ENCODE peak calls at places on chromosomes 5 and 9, in six cellular contexts. One of them, this sample, is unnamed.

GRCh38 chr5:65916636-65917035 is 9.7 kb upstream of the ERBIN start:
- DNase-seq in transverse colon: no peak
- DNase-seq in HCT116: no peak
- DNase-seq in stomach: no peak
- DNase-seq in HepG2: no peak
- DNase-seq in GM12878: no peak
- DNase-seq in this sample: no peak

GRCh38 chr9:88291853-88292252 is 96.4 kb upstream of the SPIN1 start:
- DNase-seq in transverse colon: no peak
- DNase-seq in HCT116: no peak
- DNase-seq in stomach: no peak
- DNase-seq in HepG2: no peak
- DNase-seq in GM12878: no peak
- DNase-seq in this sample: no peak

GRCh38 chr9:115204827-115205506 is 87.0 kb upstream of the TNC start:
- DNase-seq in transverse colon: no peak
- DNase-seq in HCT116: no peak
- DNase-seq in stomach: no peak
- DNase-seq in HepG2: no peak
- DNase-seq in GM12878: no peak
- DNase-seq in this sample: no peak

GRCh38 chr5:10564838-10565784 is 1.2 kb downstream of the ANKRD33B start:
- DNase-seq in transverse colon: no peak
- DNase-seq in HCT116: no peak
- DNase-seq in stomach: no peak
- DNase-seq in HepG2: no peak
- DNase-seq in GM12878: no peak
- DNase-seq in this sample: no peak

GRCh38 chr9:110072597-110073355 is 135.2 kb downstream of the C9orf152 start:
- DNase-seq in transverse colon: no peak
- DNase-seq in HCT116: no peak
- DNase-seq in stomach: no peak
- DNase-seq in HepG2: no peak
- DNase-seq in GM12878: no peak
- DNase-seq in this sample: no peak

GRCh38 chr5:178416919-178417318 is 173.3 kb downstream of the COL23A1 start:
- DNase-seq in transverse colon: no peak
- DNase-seq in HCT116: no peak
- DNase-seq in stomach: no peak
- DNase-seq in HepG2: no peak
- DNase-seq in GM12878: no peak
- DNase-seq in this sample: no peak

GRCh38 chr5:88923623-88924619 is 40.9 kb upstream of the MEF2C start:
- DNase-seq in transverse colon: no peak
- DNase-seq in HCT116: no peak
- DNase-seq in stomach: no peak
- DNase-seq in HepG2: no peak
- DNase-seq in GM12878: no peak
- DNase-seq in this sample: no peak

GRCh38 chr5:120682851-120683250 is 218.8 kb downstream of the PRR16 start:
- DNase-seq in transverse colon: no peak
- DNase-seq in HCT116: no peak
- DNase-seq in stomach: no peak
- DNase-seq in HepG2: no peak
- DNase-seq in GM12878: no peak
- DNase-seq in this sample: no peak

GRCh38 chr5:34751807-34752736 is 86.9 kb upstream of the TTC23L start:
- DNase-seq in transverse colon: peak; percentile 21
- DNase-seq in HCT116: no peak
- DNase-seq in stomach: no peak
- DNase-seq in HepG2: no peak
- DNase-seq in GM12878: no peak
- DNase-seq in this sample: no peak

GRCh38 chr5:34743878-34744277 is 87.8 kb downstream of the RAI14 start:
- DNase-seq in transverse colon: no peak
- DNase-seq in HCT116: no peak
- DNase-seq in stomach: no peak
- DNase-seq in HepG2: no peak
- DNase-seq in GM12878: no peak
- DNase-seq in this sample: no peak

GRCh38 chr5:34748431-34748830 is 90.5 kb upstream of the TTC23L start:
- DNase-seq in transverse colon: no peak
- DNase-seq in HCT116: no peak
- DNase-seq in stomach: no peak
- DNase-seq in HepG2: no peak
- DNase-seq in GM12878: no peak
- DNase-seq in this sample: no peak

DNA sequence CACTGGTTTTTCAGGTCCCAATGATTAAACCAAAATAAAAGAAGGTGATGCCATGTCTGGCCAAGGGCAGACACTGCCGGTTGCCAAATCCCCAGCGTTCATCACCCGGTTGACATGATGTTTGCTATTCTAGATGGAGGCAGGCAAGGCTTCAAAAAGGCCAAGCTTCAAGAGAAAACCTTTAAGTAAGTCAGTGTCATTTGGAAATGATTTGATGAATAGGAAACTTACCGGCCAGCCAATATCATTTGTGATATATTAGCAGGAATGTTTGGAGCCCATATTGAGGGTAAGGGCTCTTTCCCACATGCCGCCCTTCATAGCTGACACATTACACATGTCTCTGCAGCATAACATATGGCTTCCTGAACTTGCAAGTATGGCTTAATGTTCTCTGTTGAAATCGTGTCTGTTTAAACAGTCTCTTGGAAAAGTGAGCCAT is 89.5 kb upstream of the TTC23L start:
- DNase-seq in transverse colon: no peak
- DNase-seq in HCT116: no peak
- DNase-seq in stomach: no peak
- DNase-seq in HepG2: no peak
- DNase-seq in GM12878: no peak
- DNase-seq in this sample: no peak
- TF ChIP-seq POLR2AphosphoS5 in transverse colon: no peak
- TF ChIP-seq POLR2AphosphoS5 in HCT116: no peak
- TF ChIP-seq POLR2AphosphoS5 in stomach: no peak
- TF ChIP-seq POLR2AphosphoS5 in HepG2: no peak
- TF ChIP-seq POLR2AphosphoS5 in GM12878: no peak
- TF ChIP-seq POLR2AphosphoS5 in this sample: no peak

DNA sequence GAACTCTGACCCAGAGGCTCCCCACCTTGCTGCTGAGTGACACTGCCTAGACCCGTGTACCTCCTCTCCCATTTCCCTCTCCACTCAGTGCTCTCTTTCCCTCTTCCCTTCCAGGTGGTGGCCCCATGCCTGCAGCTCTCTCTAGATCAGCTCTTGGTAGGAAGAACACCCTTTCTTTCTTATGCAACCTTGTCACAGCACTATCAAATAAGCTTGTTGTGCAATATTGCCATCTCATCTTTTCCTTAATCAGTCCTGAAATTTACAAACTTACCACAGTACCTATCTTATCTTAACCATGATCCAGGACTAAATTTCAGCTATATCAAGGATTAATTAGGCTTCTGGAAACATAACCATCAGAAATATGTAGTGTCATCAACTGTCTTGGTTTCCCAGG is 88.6 kb downstream of the ZFAND5 start:
- DNase-seq in transverse colon: no peak
- DNase-seq in HCT116: no peak
- DNase-seq in stomach: no peak
- DNase-seq in HepG2: no peak
- DNase-seq in GM12878: no peak
- DNase-seq in this sample: no peak
- TF ChIP-seq POLR2A in transverse colon: no peak
- TF ChIP-seq POLR2A in HCT116: no peak
- TF ChIP-seq POLR2A in stomach: no peak
- TF ChIP-seq POLR2A in HepG2: no peak
- TF ChIP-seq POLR2A in GM12878: no peak
- TF ChIP-seq POLR2A in this sample: no peak

DNA sequence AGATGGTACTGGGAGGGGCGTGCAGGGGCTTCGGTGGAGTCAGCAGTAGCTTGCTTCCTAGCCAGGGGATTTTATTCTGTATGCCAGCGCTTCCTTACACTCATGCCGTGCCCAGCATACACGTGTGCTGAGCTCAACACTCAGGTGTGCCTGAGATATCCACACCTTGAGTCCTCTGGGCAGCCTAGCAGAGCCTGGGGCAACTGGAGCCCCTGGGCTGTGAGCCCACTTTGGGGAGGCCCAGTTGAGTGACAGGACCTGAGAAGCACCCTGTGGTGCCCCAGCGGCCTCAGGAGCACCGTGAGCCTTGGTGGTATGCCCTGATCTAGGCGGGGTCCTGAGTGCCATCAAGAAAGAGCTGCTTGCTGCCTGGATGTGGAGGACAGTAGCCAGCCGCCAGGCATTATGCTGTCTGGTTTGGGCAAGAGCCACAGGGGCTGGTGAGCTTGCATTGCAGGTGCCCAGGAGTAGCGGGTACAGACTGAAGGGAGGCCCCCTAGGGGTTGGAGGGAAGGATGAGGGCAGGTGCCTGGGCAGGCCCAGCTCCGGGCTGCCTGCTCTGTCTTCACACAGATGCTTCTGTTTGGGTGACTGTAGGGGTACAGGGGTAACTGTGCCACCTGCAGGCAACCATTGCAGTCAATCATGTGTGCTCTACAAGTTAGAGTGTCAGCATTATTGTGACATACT is 42.9 kb downstream of the BNIP1 start:
- DNase-seq in transverse colon: no peak
- DNase-seq in HCT116: peak; percentile 12
- DNase-seq in stomach: no peak
- DNase-seq in HepG2: peak; percentile 15
- DNase-seq in GM12878: no peak
- DNase-seq in this sample: no peak
- TF ChIP-seq CTCF in transverse colon: no peak
- TF ChIP-seq CTCF in HCT116: peak; percentile 45
- TF ChIP-seq CTCF in stomach: no peak
- TF ChIP-seq CTCF in HepG2: peak; percentile 48
- TF ChIP-seq CTCF in GM12878: peak; percentile 45
- TF ChIP-seq CTCF in this sample: no peak

GRCh38 chr9:12904261-12905000 is 129.6 kb downstream of the LURAP1L start:
- DNase-seq in transverse colon: no peak
- DNase-seq in HCT116: no peak
- DNase-seq in stomach: no peak
- DNase-seq in HepG2: no peak
- DNase-seq in GM12878: no peak
- DNase-seq in this sample: no peak
- TF ChIP-seq POLR2AphosphoS5 in transverse colon: no peak
- TF ChIP-seq POLR2AphosphoS5 in HCT116: no peak
- TF ChIP-seq POLR2AphosphoS5 in stomach: no peak
- TF ChIP-seq POLR2AphosphoS5 in HepG2: no peak
- TF ChIP-seq POLR2AphosphoS5 in GM12878: no peak
- TF ChIP-seq POLR2AphosphoS5 in this sample: no peak

GRCh38 chr9:83965350-83966208 is 14.4 kb downstream of the HNRNPK start:
- DNase-seq in transverse colon: no peak
- DNase-seq in HCT116: no peak
- DNase-seq in stomach: no peak
- DNase-seq in HepG2: peak; percentile 73
- DNase-seq in GM12878: no peak
- DNase-seq in this sample: no peak

GRCh38 chr9:83966209-83966582 is 13.8 kb downstream of the HNRNPK start:
- DNase-seq in transverse colon: no peak
- DNase-seq in HCT116: no peak
- DNase-seq in stomach: no peak
- DNase-seq in HepG2: no peak
- DNase-seq in GM12878: no peak
- DNase-seq in this sample: no peak

GRCh38 chr9:83969602-83970001 is 10.4 kb downstream of the HNRNPK start:
- DNase-seq in transverse colon: no peak
- DNase-seq in HCT116: no peak
- DNase-seq in stomach: no peak
- DNase-seq in HepG2: no peak
- DNase-seq in GM12878: no peak
- DNase-seq in this sample: no peak

GRCh38 chr9:83964973-83965349 is 15.1 kb downstream of the HNRNPK start:
- DNase-seq in transverse colon: no peak
- DNase-seq in HCT116: no peak
- DNase-seq in stomach: no peak
- DNase-seq in HepG2: no peak
- DNase-seq in GM12878: no peak
- DNase-seq in this sample: no peak

DNA sequence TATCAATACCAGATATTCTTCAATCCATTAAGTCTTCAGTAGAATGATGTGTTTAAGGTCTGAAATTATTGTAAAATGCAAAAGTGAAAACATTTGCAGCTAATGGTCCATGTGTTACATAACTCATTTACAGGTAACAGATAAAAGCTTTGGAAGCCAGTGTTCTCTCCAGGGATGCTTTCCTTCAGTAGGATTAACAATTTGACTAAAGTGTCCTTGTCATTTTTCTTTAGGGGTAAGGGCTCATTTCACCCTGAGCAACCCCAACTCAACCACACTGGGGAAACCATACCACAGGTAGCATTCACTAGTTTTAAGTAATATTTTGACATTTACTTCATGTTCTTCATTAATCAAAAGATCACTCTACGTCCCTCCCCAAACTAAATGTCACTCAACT is 12.9 kb downstream of the HNRNPK start:
- DNase-seq in transverse colon: no peak
- DNase-seq in HCT116: no peak
- DNase-seq in stomach: no peak
- DNase-seq in HepG2: no peak
- DNase-seq in GM12878: no peak
- DNase-seq in this sample: no peak
- TF ChIP-seq POLR2A in transverse colon: no peak
- TF ChIP-seq POLR2A in HCT116: no peak
- TF ChIP-seq POLR2A in stomach: no peak
- TF ChIP-seq POLR2A in HepG2: no peak
- TF ChIP-seq POLR2A in GM12878: no peak
- TF ChIP-seq POLR2A in this sample: no peak

DNA sequence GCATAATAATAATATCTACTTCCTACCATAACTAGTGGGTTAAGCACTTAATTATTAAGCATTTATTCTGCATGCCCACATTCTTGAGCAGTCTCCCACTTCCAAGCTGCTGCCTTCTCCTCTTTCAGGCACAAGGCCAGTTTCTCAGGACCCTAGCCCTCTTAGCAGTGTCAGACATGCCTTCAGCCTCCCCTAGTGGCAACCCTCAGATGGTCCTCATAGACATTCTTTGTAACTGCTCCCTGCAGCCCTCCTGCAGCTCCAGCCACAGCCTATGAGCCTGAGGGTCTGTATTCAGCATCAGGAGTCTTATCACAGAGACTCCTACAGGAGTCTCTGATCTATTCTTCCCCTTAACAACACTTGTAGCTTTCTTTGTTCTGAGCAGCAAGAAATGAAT is 3.8 kb downstream of the IL9 start:
- DNase-seq in transverse colon: no peak
- DNase-seq in HCT116: no peak
- DNase-seq in stomach: no peak
- DNase-seq in HepG2: no peak
- DNase-seq in GM12878: no peak
- DNase-seq in this sample: no peak
- TF ChIP-seq CTCF in transverse colon: no peak
- TF ChIP-seq CTCF in HCT116: peak; percentile 23
- TF ChIP-seq CTCF in stomach: no peak
- TF ChIP-seq CTCF in HepG2: peak; percentile 57
- TF ChIP-seq CTCF in GM12878: no peak
- TF ChIP-seq CTCF in this sample: no peak

This sample was measured in prostate gland.